ENCODE peak calls at places on chromosomes 16 and 17, in four cellular contexts. P is fibroblast of pulmonary artery, E is hepatocyte, F is mesendoderm. S is an unnamed sample.

GRCh38 chr17:320809-321385 is 31.7 kb downstream of the RPH3AL start:
- DNase-seq in P (no peak), F (peak; percentile 60), E (peak; percentile 70), S (peak; percentile 84)

GRCh38 chr17:4048218-4048617 is 84.0 kb upstream of the ATP2A3 start:
- DNase-seq in P (no peak), F (peak; percentile 20), E (no peak), S (no peak)

GRCh38 chr17:2198917-2199316 is 104.7 kb downstream of the SMG6 start:
- DNase-seq in F (no peak), P (peak; percentile 78), E (no peak), S (no peak)

GRCh38 chr17:48751172-48751571 is 22.6 kb upstream of the HOXB13 start:
- DNase-seq in F (no peak), E (no peak), P (no peak), S (no peak)

GRCh38 chr16:50627419-50627818 is 53.7 kb downstream of the SNX20 start:
- DNase-seq in E (peak; percentile 56), F (peak; percentile 44), P (peak; percentile 24), S (peak; percentile 58)

GRCh38 chr16:67537636-67538591 is 9.3 kb downstream of the RIPOR1 start:
- DNase-seq in F (peak; percentile 45), E (peak; percentile 79), P (peak; percentile 57), S (peak; percentile 71)

GRCh38 chr17:74452841-74453661 is 13.4 kb upstream of the CD300A start:
- DNase-seq in F (no peak), P (no peak), E (peak; percentile 40), S (peak; percentile 72)

GRCh38 chr16:50598936-50599361 is 50.8 kb downstream of the NKD1 start:
- DNase-seq in P (no peak), E (no peak), F (no peak), S (no peak)

GRCh38 chr16:81174644-81175324 is 63.7 kb upstream of the BCO1 start:
- DNase-seq in F (no peak), E (no peak), P (no peak), S (no peak)

GRCh38 chr16:4064950-4065352 is 51.3 kb downstream of the ADCY9 start:
- DNase-seq in E (no peak), F (no peak), P (no peak), S (no peak)

GRCh38 chr17:58666858-58667267 is 25.0 kb downstream of the TEX14 start:
- DNase-seq in P (peak; percentile 95), F (no peak), E (no peak), S (no peak)

GRCh38 chr17:41184480-41184961 is at the start of gene KRTAP4-1:
- DNase-seq in P (no peak), F (no peak), E (no peak), S (no peak)

GRCh38 chr17:40602445-40603443 is 37.5 kb upstream of the CCR7 start:
- DNase-seq in F (no peak), E (no peak), P (no peak), S (no peak)

GRCh38 chr17:71741836-71742235 is 379.0 kb upstream of the SOX9 start:
- DNase-seq in P (no peak), F (no peak), E (no peak), S (no peak)

GRCh38 chr16:29198731-29199521 is 207.6 kb downstream of the NPIPB11 start:
- DNase-seq in P (peak; percentile 31), E (no peak), F (no peak), S (no peak)

GRCh38 chr17:47316316-47316715 is 7.4 kb upstream of the EFCAB13 start:
- DNase-seq in P (peak; percentile 54), E (peak; percentile 58), F (no peak), S (no peak)